ENCODE peak calls at places on chromosomes 1 and 21, in nine cellular contexts. W, A, S, U, Z, T, N, M and C are unnamed samples.

GRCh38 chr1:156741613-156741983 is 710 bp upstream of the MRPL24 start:
- DNase-seq in W (no peak), A (no peak), S (no peak), U (no peak), Z (no peak), T (no peak), N (no peak), M (no peak), C (no peak)

GRCh38 chr1:155295183-155295941 is 5.9 kb downstream of the PKLR start:
- DNase-seq in W (no peak), A (no peak), S (no peak), U (no peak), Z (no peak), T (no peak), N (peak), M (no peak), C (no peak)

GRCh38 chr1:54230507-54231339 is 30.8 kb downstream of the MRPL37 start:
- DNase-seq in W (no peak), A (no peak), S (no peak), U (no peak), Z (no peak), T (no peak), N (no peak), M (no peak), C (no peak)

GRCh38 chr1:101174722-101175121 is 62.1 kb upstream of the S1PR1 start:
- DNase-seq in W (no peak), A (peak), S (no peak), U (no peak), Z (peak), T (no peak), N (no peak), M (no peak), C (no peak)

GRCh38 chr1:26459573-26460031 is 12.6 kb upstream of the HMGN2 start:
- DNase-seq in W (no peak), A (no peak), S (no peak), U (no peak), Z (no peak), T (no peak), N (no peak), M (no peak), C (no peak)

GRCh38 chr1:96414598-96414997 is 307.0 kb upstream of the PTBP2 start:
- DNase-seq in W (no peak), A (no peak), S (no peak), U (no peak), Z (no peak), T (no peak), N (no peak), M (no peak), C (no peak)

GRCh38 chr1:19651141-19651737 is 7.1 kb downstream of the NBL1 start:
- DNase-seq in W (no peak), A (no peak), S (no peak), U (peak), Z (no peak), T (no peak), N (peak), M (peak), C (peak)

GRCh38 chr1:151326619-151327222 is 495 bp downstream of the PI4KB start:
- DNase-seq in W (peak), A (no peak), S (peak), U (no peak), Z (peak), T (no peak), N (no peak), M (peak), C (no peak)

GRCh38 chr1:225657462-225657989 is 4.6 kb upstream of the ENAH start:
- DNase-seq in W (no peak), A (peak), S (peak), U (no peak), Z (peak), T (no peak), N (no peak), M (no peak), C (no peak)

GRCh38 chr1:193241132-193241827 is 54.9 kb upstream of the B3GALT2 start:
- DNase-seq in W (no peak), A (no peak), S (no peak), U (no peak), Z (no peak), T (no peak), N (no peak), M (no peak), C (no peak)

GRCh38 chr1:43708006-43708412 is 673 bp downstream of the ST3GAL3 start:
- DNase-seq in W (no peak), A (peak), S (no peak), U (no peak), Z (peak), T (no peak), N (peak), M (no peak), C (no peak)

GRCh38 chr21:33265664-33266049 is 510 bp upstream of the IL10RB start:
- DNase-seq in W (peak), A (peak), S (no peak), U (no peak), Z (no peak), T (peak), N (no peak), M (no peak), C (no peak)

GRCh38 chr1:218384576-218384975 is 39.4 kb downstream of the TGFB2 start:
- DNase-seq in W (no peak), A (no peak), S (no peak), U (no peak), Z (no peak), T (no peak), N (no peak), M (no peak), C (no peak)

GRCh38 chr1:33050221-33051076 is 13.8 kb upstream of the AK2 start:
- DNase-seq in W (no peak), A (peak), S (no peak), U (no peak), Z (peak), T (no peak), N (peak), M (no peak), C (no peak)

GRCh38 chr1:118101989-118102388 is 83.0 kb downstream of the SPAG17 start:
- DNase-seq in W (no peak), A (no peak), S (no peak), U (no peak), Z (no peak), T (no peak), N (no peak), M (no peak), C (no peak)

GRCh38 chr1:156499703-156500577 is 635 bp downstream of the MEF2D start:
- DNase-seq in W (no peak), A (no peak), S (peak), U (peak), Z (no peak), T (peak), N (peak), M (peak), C (peak)

GRCh38 chr21:25139390-25139789 is 467.9 kb downstream of the MRPL39 start:
- DNase-seq in W (no peak), A (no peak), S (no peak), U (no peak), Z (no peak), T (no peak), N (no peak), M (no peak), C (no peak)

GRCh38 chr1:205504311-205505075 is at the start of gene CDK18:
- DNase-seq in W (peak), A (peak), S (peak), U (peak), Z (peak), T (peak), N (peak), M (peak), C (no peak)

GRCh38 chr1:185215911-185216310 is 58.9 kb downstream of the SWT1 start:
- DNase-seq in W (no peak), A (peak), S (no peak), U (no peak), Z (peak), T (no peak), N (no peak), M (no peak), C (no peak)

GRCh38 chr1:228782662-228783414 is 47.6 kb downstream of the RHOU start:
- DNase-seq in W (no peak), A (peak), S (peak), U (no peak), Z (peak), T (no peak), N (no peak), M (no peak), C (no peak)

GRCh38 chr1:231639819-231640218 is 13.2 kb downstream of the DISC1 start:
- DNase-seq in W (no peak), A (no peak), S (no peak), U (no peak), Z (no peak), T (no peak), N (no peak), M (no peak), C (no peak)

GRCh38 chr21:41662161-41662560 is 104.7 kb downstream of the RIPK4 start:
- DNase-seq in W (no peak), A (no peak), S (no peak), U (no peak), Z (no peak), T (no peak), N (no peak), M (no peak), C (no peak)

GRCh38 chr1:31394628-31395193 is 18.3 kb upstream of the SERINC2 start:
- DNase-seq in W (peak), A (peak), S (peak), U (peak), Z (peak), T (peak), N (peak), M (peak), C (peak)

GRCh38 chr1:208190784-208191183 is 53.4 kb downstream of the PLXNA2 start:
- DNase-seq in W (no peak), A (no peak), S (no peak), U (no peak), Z (no peak), T (no peak), N (peak), M (no peak), C (no peak)

GRCh38 chr1:66402194-66402593 is 131.8 kb upstream of the SGIP1 start:
- DNase-seq in W (peak), A (no peak), S (no peak), U (no peak), Z (no peak), T (peak), N (no peak), M (no peak), C (no peak)

GRCh38 chr1:109161836-109162606 is 48.1 kb downstream of the ELAPOR1 start:
- DNase-seq in W (peak), A (peak), S (no peak), U (no peak), Z (peak), T (no peak), N (no peak), M (no peak), C (no peak)

GRCh38 chr1:189939967-189940366 is 537.7 kb downstream of the BRINP3 start:
- DNase-seq in W (no peak), A (peak), S (no peak), U (no peak), Z (no peak), T (no peak), N (no peak), M (no peak), C (no peak)

DNA sequence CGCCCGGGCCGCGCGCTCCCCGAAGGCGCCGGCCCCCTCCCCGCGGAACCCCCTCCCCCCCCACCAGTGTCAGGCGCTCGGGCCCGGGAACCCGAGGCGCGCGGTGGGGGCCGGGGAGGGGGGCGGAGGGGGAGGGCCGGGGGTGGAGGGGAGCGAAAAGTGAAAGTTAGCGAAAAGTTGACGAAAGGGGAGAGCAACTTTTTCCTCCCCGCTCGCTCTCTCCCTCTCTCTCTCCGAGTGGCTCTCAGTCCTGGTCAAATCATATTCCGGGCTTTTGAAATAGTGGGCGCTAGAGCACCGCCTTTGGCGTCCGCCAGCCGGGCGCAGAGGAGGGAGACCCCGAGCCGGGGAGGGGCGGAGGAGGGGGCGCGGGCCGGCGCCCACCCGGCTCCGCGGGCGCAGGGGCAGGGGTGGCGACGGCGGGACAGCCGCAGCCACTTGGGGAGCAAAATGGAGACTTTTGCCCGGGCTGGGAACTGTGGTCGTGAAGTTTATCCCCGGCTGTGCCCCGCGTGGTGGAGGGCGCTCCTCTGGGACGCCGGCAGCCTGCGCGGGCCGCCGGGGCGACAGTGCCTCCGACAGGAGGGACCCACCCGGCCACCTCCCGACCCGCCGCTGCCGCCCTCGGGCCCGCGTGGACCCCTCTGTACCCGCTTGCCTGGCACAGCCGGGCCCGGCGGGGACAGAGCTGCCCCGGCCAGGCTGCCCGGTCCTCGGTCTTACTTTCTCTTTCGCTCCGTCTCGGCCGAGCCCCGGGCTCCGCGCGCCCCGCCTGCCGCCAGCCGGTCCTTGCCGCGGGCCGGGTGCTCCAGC is 694 bp downstream of the PRDM16 start:
- DNase-seq in W (no peak), A (no peak), S (peak), U (peak), Z (peak), T (peak), N (peak), M (peak), C (no peak)
- TF ChIP-seq CTCF in W (peak), A (peak), S (no peak), U (peak), Z (peak), T (peak), N (no peak), M (no peak), C (no peak)

GRCh38 chr1:105608713-105609112 is 1447.8 kb upstream of the PRMT6 start:
- DNase-seq in W (no peak), A (peak), S (no peak), U (no peak), Z (peak), T (no peak), N (no peak), M (no peak), C (no peak)
- TF ChIP-seq CTCF in W (no peak), A (no peak), S (no peak), U (peak), Z (no peak), T (no peak), N (no peak), M (no peak), C (no peak)

GRCh38 chr1:72557446-72558049 is 275.2 kb upstream of the NEGR1 start:
- DNase-seq in W (no peak), A (peak), S (peak), U (no peak), Z (no peak), T (no peak), N (peak), M (peak), C (no peak)
- TF ChIP-seq CTCF in W (no peak), A (peak), S (peak), U (peak), Z (no peak), T (peak), N (no peak), M (no peak), C (no peak)

DNA sequence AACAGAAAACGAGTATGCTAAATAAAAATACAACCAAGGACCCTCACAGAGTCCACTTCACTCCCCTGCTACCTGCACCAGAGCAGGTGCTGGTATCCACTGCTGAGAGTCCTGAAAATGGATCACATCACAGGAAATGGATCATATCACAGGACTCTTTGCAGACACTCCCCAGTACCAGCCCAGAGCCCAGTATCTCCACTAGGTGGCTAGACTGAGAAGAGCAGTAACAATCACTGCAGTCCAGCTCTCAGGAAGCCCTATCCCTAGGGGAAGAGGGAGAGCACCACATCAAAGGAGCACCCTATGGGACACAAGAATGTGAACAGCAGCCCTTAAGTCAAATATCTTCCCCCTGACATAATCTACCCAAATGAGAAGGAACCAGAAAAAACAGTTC is 28.0 kb downstream of the AGBL4 start:
- DNase-seq in W (no peak), A (no peak), S (peak), U (no peak), Z (no peak), T (no peak), N (peak), M (no peak), C (no peak)
- TF ChIP-seq CTCF in W (no peak), A (no peak), S (peak), U (no peak), Z (no peak), T (no peak), N (peak), M (no peak), C (no peak)

GRCh38 chr1:6464514-6464836 is 1.5 kb downstream of the TNFRSF25 start:
- DNase-seq in W (no peak), A (no peak), S (no peak), U (no peak), Z (no peak), T (peak), N (no peak), M (no peak), C (no peak)
- TF ChIP-seq CTCF in W (no peak), A (peak), S (no peak), U (no peak), Z (no peak), T (peak), N (no peak), M (no peak), C (no peak)

GRCh38 chr1:119674835-119675289 is 26.8 kb upstream of the ZNF697 start:
- DNase-seq in W (no peak), A (peak), S (peak), U (no peak), Z (peak), T (no peak), N (no peak), M (peak), C (no peak)
- TF ChIP-seq CTCF in W (no peak), A (no peak), S (peak), U (no peak), Z (peak), T (peak), N (no peak), M (no peak), C (no peak)

DNA sequence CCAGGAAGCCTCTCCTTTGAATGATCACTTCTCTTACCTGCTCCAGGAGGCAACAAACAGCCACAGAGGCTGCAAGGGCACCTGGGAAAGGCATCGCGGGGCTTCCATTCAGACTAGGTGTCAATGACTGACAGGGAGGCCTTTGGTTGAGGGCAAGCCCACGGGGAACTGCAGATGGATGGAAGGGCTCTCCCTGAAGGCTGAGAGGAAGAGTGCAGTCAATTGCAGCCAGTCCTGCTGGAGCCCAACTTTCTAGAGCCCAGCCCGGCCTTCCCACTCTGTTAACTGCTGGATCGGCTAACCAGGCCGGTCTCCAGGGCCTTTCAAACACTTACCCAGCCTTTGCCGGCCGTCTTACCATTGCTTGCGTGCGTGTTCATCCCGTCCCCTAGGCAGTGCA is 89.3 kb downstream of the LACTBL1 start:
- DNase-seq in W (no peak), A (no peak), S (no peak), U (no peak), Z (no peak), T (no peak), N (no peak), M (no peak), C (no peak)
- TF ChIP-seq CTCF in W (no peak), A (no peak), S (no peak), U (no peak), Z (no peak), T (no peak), N (no peak), M (no peak), C (no peak)

GRCh38 chr1:62783736-62784508 is at the start of gene ATG4C:
- DNase-seq in W (peak), A (peak), S (peak), U (peak), Z (peak), T (peak), N (peak), M (peak), C (peak)
- TF ChIP-seq CTCF in W (no peak), A (no peak), S (no peak), U (no peak), Z (no peak), T (no peak), N (no peak), M (no peak), C (no peak)

DNA sequence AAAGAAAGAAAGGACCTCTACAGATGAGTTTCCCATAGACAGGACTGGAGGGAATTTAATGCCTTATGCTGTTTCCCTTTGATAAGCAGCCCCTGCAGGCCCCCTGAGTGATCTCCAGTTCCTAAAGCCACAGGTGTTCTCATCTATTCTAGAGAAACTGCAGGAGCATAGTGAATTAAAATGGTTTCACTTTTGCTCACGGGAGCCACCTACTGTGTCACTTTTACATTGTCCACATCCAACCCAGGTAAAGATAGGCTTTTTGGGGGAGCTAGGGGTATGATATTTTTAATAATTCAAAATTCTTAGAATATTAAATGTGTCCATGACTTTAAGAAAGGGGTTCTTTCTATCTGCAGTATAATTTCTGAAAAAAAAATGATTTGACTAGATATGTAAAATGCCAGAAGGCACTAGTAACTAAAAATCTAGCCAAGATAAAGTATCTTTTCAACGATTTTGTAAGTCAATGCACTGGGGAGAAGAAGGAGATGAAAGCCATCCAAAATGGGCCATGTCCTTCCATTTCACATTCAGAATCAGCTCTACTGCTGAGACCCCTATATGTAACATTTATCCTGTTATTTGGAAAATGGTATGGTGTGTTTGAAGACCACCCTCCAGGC is 267.3 kb upstream of the DUSP10 start:
- DNase-seq in W (no peak), A (no peak), S (peak), U (no peak), Z (peak), T (no peak), N (peak), M (no peak), C (no peak)
- TF ChIP-seq CTCF in W (no peak), A (peak), S (peak), U (peak), Z (peak), T (peak), N (no peak), M (no peak), C (peak)